ENCODE peak calls at places on chromosomes 6 and 20, in seven cellular contexts. X, J, V, F, Y, B and Z are unnamed samples.

GRCh38 chr6:156807028-156807427 is 29.9 kb downstream of the ARID1B start:
- DNase-seq in Y (no peak), J (no peak), F (no peak), X (peak; percentile 63), B (no peak), V (no peak), Z (no peak)

GRCh38 chr6:149766156-149766768 is 16.7 kb downstream of the PCMT1 start:
- DNase-seq in F (peak; percentile 91), B (no peak), J (no peak), X (no peak), V (no peak), Y (peak; percentile 61), Z (no peak)

GRCh38 chr6:156897907-156898531 is 120.8 kb downstream of the ARID1B start:
- DNase-seq in F (no peak), J (no peak), V (no peak), B (no peak), Y (no peak), X (no peak), Z (no peak)

GRCh38 chr6:151514000-151514730 is 20.3 kb downstream of the CCDC170 start:
- DNase-seq in Y (no peak), X (no peak), F (no peak), J (no peak), V (no peak), B (no peak), Z (no peak)

GRCh38 chr6:36351152-36351571 is 14.5 kb upstream of the BNIP5 start:
- DNase-seq in B (no peak), J (no peak), X (no peak), V (peak; percentile 30), Y (peak; percentile 46), F (peak; percentile 91), Z (no peak)

GRCh38 chr6:44126320-44127149 is 717 bp downstream of the MRPL14 start:
- DNase-seq in Y (peak; percentile 82), F (peak; percentile 82), X (peak; percentile 74), B (peak; percentile 40), V (peak; percentile 77), J (no peak), Z (peak; percentile 58)

GRCh38 chr20:52869698-52870288 is 102.4 kb upstream of the TSHZ2 start:
- DNase-seq in X (no peak), J (no peak), Y (no peak), F (no peak), B (no peak), V (no peak), Z (no peak)

GRCh38 chr6:147856687-147857086 is 348.2 kb downstream of the SAMD5 start:
- DNase-seq in Y (no peak), B (no peak), J (no peak), F (no peak), X (no peak), V (no peak), Z (no peak)

GRCh38 chr6:75850026-75850385 is 101.0 kb downstream of the MYO6 start:
- DNase-seq in F (no peak), X (no peak), J (no peak), B (no peak), V (no peak), Y (no peak), Z (no peak)

GRCh38 chr6:113694278-113695077 is 162.7 kb upstream of the MARCKS start:
- DNase-seq in X (no peak), B (no peak), V (no peak), Y (peak; percentile 59), J (no peak), F (peak; percentile 49), Z (no peak)

DNA sequence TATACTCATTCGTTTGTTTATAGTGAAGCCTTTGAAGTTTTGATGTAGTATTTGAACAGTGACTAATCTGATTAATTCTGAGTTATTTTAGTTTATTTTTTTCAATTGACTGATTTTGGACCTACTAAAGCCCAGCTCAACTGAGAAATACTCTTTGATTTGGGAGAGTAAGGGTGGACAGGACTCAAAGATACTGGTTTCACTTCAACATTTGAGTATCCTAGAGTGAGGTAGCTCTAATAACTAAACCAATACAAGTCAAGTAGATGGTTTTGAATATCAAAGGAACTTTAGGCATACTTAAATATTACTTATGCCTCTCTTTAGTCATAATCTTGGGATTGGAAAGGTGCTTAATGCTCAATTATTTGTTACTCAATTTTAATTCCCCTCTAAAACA is 65.6 kb downstream of the ZNF292 start:
- DNase-seq in B (no peak), F (no peak), J (no peak), V (no peak), Y (no peak), X (no peak), Z (no peak)
- H3K36me3 ChIP-seq in B (peaks cover 76% of the 10 kb centered on the region), F (peaks cover 75% of the 10 kb centered on the region), J (peaks cover 2% of the 10 kb centered on the region), V (peaks cover 58% of the 10 kb centered on the region), Y (peaks cover 15% of the 10 kb centered on the region), X (no peaks in the 10 kb centered on the region), Z (peaks cover 25% of the 10 kb centered on the region)

GRCh38 chr6:169812257-169812644 is 60.8 kb downstream of the ERMARD start:
- DNase-seq in V (peak; percentile 55), Y (no peak), B (no peak), J (peak; percentile 22), X (no peak), F (no peak), Z (no peak)

GRCh38 chr6:169811521-169812256 is 60.3 kb downstream of the ERMARD start:
- DNase-seq in V (no peak), F (no peak), B (no peak), Y (no peak), X (no peak), J (peak; percentile 25), Z (no peak)

GRCh38 chr6:169809386-169809785 is 58.0 kb downstream of the ERMARD start:
- DNase-seq in J (no peak), B (no peak), V (no peak), Y (no peak), X (no peak), F (no peak), Z (no peak)

GRCh38 chr6:169810066-169810989 is 58.9 kb downstream of the ERMARD start:
- DNase-seq in J (peak; percentile 28), B (no peak), Y (no peak), V (no peak), X (no peak), F (no peak), Z (no peak)

DNA sequence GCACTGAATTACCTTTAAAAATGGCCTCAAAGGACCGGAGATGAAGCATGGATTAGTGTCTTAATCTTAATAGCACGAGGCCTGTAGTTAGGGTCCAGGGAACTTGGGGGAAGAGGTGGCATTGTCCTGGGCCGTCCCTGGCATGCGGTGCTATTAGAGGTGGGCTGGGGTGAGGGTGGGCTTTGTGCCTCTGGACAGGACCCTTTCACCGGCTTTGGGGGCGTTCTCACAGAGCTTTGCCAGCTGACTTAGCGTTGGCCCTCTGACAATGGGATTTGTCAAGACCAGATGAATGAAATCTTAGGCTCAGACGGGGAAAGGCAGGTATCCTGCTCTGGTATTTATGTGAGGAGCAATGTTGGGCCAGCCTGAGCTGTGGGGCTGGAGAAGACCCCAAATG is 59.6 kb downstream of the ERMARD start:
- DNase-seq in X (no peak), F (no peak), V (no peak), J (peak; percentile 26), B (no peak), Y (no peak), Z (no peak)
- H3K36me3 ChIP-seq in X (no peaks in the 10 kb centered on the region), F (no peaks in the 10 kb centered on the region), V (no peaks in the 10 kb centered on the region), J (no peaks in the 10 kb centered on the region), B (no peaks in the 10 kb centered on the region), Y (no peaks in the 10 kb centered on the region), Z (no peaks in the 10 kb centered on the region)

GRCh38 chr20:51607170-51607569 is 64.7 kb upstream of the NFATC2 start:
- DNase-seq in B (no peak), F (no peak), V (no peak), X (no peak), J (no peak), Y (no peak), Z (no peak)

GRCh38 chr20:51609251-51609650 is 66.7 kb upstream of the NFATC2 start:
- DNase-seq in B (no peak), V (no peak), J (no peak), Y (no peak), X (no peak), F (no peak), Z (no peak)

GRCh38 chr20:51610111-51610510 is 67.6 kb upstream of the NFATC2 start:
- DNase-seq in F (no peak), V (no peak), B (no peak), J (no peak), X (no peak), Y (no peak), Z (no peak)

GRCh38 chr20:51610761-51611624 is 68.5 kb upstream of the NFATC2 start:
- DNase-seq in J (no peak), B (no peak), X (no peak), Y (no peak), F (no peak), V (no peak), Z (no peak)

DNA sequence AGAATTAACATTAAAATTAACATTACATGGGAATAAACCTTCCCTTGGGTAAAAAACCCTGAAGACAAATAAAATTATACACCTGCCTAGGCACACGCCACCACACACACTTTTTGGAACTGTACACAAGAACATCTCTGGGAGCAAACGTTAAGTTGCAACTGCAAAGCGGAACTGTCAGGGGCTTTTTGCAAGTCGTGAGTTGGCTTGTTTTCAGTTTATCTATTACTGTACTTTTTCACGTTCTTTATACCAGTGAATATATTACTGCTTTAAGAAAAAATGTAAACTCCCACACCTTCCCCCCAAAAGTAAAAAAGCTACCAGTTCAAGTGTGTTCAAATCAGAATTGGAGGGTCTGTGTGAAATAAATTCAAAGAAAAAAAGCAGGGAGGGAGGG is 65.5 kb upstream of the NFATC2 start:
- DNase-seq in Y (no peak), B (no peak), X (no peak), F (no peak), V (no peak), J (no peak), Z (no peak)
- H3K36me3 ChIP-seq in Y (peaks cover 27% of the 10 kb centered on the region), B (no peaks in the 10 kb centered on the region), X (no peaks in the 10 kb centered on the region), F (no peaks in the 10 kb centered on the region), V (peaks cover 27% of the 10 kb centered on the region), J (peaks cover 17% of the 10 kb centered on the region), Z (no peaks in the 10 kb centered on the region)

DNA sequence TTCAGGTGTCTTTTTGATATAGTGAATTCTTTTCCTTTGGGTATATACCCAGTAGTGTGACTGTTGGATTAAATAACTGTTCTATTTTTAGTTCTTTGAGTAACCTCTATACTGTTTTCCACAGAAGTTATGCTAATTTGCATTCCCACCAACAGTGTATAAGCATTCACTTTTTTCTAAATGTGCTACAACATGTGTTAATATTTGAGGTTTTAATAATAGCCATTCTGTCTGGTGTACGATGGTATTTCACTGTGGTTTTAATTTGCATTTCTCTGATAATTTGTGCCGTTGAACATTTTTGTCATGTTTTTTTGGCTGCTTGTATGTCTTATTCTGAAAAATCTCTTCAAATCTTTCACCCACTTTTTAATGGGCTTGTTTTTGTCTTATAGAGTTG is 563.5 kb downstream of the GRIK2 start:
- DNase-seq in X (no peak), Y (no peak), B (no peak), V (no peak), F (no peak), J (no peak), Z (no peak)
- H3K36me3 ChIP-seq in X (no peaks in the 10 kb centered on the region), Y (no peaks in the 10 kb centered on the region), B (no peaks in the 10 kb centered on the region), V (no peaks in the 10 kb centered on the region), F (no peaks in the 10 kb centered on the region), J (no peaks in the 10 kb centered on the region), Z (no peaks in the 10 kb centered on the region)

DNA sequence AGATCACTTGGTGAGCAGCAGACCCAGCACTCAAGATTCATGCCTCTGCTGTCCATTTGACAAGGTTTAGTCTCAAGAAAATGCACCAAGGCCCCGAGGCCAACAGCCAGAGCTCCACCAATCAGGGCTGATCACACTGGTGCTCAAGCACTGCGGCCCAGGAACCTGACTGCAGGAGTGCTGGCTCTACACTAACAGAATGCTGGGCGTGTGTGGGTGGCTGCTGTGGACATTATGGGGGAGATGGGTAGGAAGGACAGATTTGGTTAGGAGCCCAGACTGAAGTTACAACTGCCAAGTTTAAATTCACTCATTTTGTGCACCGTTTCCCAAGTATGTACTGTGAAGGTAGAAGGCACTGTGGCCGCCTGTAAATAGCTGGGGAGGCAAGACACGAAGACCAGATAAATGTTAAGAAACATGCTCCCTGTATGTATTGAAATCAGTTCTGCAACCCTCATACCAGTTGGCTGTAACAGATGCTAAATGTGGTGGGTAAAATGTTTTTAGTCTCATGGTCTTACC is 28.1 kb downstream of the SNX5 start:
- DNase-seq in X (no peak), Y (no peak), F (peak; percentile 32), J (no peak), B (no peak), V (no peak), Z (no peak)
- H3K36me3 ChIP-seq in X (peaks cover 5% of the 10 kb centered on the region), Y (peaks cover 28% of the 10 kb centered on the region), F (peaks cover 37% of the 10 kb centered on the region), J (peaks cover 20% of the 10 kb centered on the region), B (peaks cover 42% of the 10 kb centered on the region), V (peaks cover 46% of the 10 kb centered on the region), Z (peaks cover 8% of the 10 kb centered on the region)